ENCODE peak calls at places on chromosome 6, in four cellular contexts. B, J, Z and U are unnamed samples. For H3K79me2, the result is how much of the 10 kb centered on the place peaks cover.

GRCh38 chr6:47180633-47181032 is 129.1 kb downstream of the TNFRSF21 start:
- DNase-seq in B (peak), J (peak), Z (peak), U (peak)

GRCh38 chr6:35694462-35694861 is 5.7 kb upstream of the FKBP5 start:
- DNase-seq in J (no peak), B (peak), Z (no peak), U (no peak)

GRCh38 chr6:38443750-38444149 is 196.0 kb downstream of the BTBD9 start:
- DNase-seq in Z (no peak), J (peak), B (no peak), U (no peak)

GRCh38 chr6:86913795-86914194 is 23.5 kb upstream of the HTR1E start:
- DNase-seq in J (no peak), B (no peak), Z (no peak), U (no peak)

GRCh38 chr6:11729083-11729482 is 49.5 kb downstream of the ADTRP start:
- DNase-seq in J (no peak), B (no peak), Z (no peak), U (no peak)

GRCh38 chr6:11586574-11586973 is 49.0 kb downstream of the TMEM170B start:
- DNase-seq in J (peak), Z (no peak), B (peak), U (no peak)

GRCh38 chr6:158666637-158667359 is 16.9 kb downstream of the SYTL3 start:
- DNase-seq in Z (no peak), B (peak), J (no peak), U (no peak)

GRCh38 chr6:108497883-108498282 is 62.8 kb upstream of the FOXO3 start:
- DNase-seq in B (peak), J (peak), Z (no peak), U (peak)

GRCh38 chr6:104789770-104790190 is 69.9 kb downstream of the HACE1 start:
- DNase-seq in Z (no peak), J (peak), B (peak), U (no peak)

GRCh38 chr6:124233221-124233620 is 429.6 kb downstream of the NKAIN2 start:
- DNase-seq in B (no peak), Z (no peak), J (no peak), U (no peak)

GRCh38 chr6:132506461-132506860 is 6.5 kb downstream of the STX7 start:
- DNase-seq in B (no peak), Z (no peak), J (no peak), U (no peak)

GRCh38 chr6:31680841-31681671 is at the start of gene LY6G5C:
- DNase-seq in Z (no peak), J (peak), B (peak), U (peak)

GRCh38 chr6:3850451-3851203 is 1.5 kb downstream of the FAM50B start:
- DNase-seq in J (no peak), Z (no peak), B (no peak), U (no peak)

GRCh38 chr6:56659721-56660373 is 17.2 kb upstream of the DST start:
- DNase-seq in B (no peak), Z (no peak), J (peak), U (no peak)

GRCh38 chr6:37554480-37554819 is 54.8 kb upstream of the CCDC167 start:
- DNase-seq in B (peak), J (no peak), Z (no peak), U (no peak)

DNA sequence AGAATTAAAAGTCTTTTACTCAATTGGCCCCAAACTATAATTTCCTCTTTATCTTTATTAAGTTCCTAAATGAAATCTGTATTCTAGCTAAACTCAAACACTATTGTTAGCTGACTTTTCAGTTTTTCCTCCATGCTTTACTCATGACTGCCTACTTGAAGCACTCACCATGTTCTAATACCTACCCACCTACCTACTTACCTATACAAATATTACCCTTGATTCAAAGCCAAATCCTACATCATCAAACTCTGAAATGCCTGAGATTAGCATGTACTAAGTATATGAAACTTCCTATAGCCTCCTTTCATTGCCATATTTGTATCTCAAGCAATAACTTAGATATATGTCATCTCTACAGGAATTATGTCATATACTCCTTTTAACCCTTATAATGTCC is 259.7 kb downstream of the HDGFL1 start:
- DNase-seq in Z (no peak), B (no peak), J (no peak), U (no peak)
- H2BK5ac ChIP-seq in Z (no peak), B (no peak), J (no peak), U (no peak)

GRCh38 chr6:156954191-156954590 is 177.0 kb downstream of the ARID1B start:
- DNase-seq in B (peak), Z (no peak), J (no peak), U (no peak)
- H3K79me2 ChIP-seq in B (under half), Z (half or more), J (under half), U (under half)

GRCh38 chr6:18488526-18489270 is 101.5 kb downstream of the RNF144B start:
- DNase-seq in B (peak), Z (no peak), J (no peak), U (no peak)
- H2AK5ac ChIP-seq in B (no peak), Z (no peak), J (no peak), U (no peak)

DNA sequence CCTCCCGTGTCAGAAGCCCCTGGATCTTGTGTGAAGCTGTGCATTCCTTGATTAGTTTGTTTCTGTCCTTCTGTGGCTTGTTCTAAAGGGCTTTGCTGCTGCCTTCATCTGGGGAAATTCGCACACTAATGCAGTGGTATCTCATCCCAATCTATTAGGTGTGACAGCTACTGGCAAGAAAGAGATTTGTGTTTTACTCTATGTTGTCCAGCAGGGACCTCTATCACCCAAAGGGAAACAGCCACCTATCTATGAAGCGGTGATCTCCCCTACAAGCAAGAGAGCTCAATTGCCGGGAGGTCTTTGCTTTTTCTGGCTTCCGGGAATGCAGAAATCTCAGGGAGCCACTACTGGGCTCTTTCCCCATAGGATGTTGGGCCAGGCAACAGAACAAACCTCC is 151.8 kb downstream of the NRN1 start:
- DNase-seq in Z (no peak), J (peak), B (no peak), U (no peak)
- H2BK5ac ChIP-seq in Z (no peak), J (no peak), B (no peak), U (no peak)

DNA sequence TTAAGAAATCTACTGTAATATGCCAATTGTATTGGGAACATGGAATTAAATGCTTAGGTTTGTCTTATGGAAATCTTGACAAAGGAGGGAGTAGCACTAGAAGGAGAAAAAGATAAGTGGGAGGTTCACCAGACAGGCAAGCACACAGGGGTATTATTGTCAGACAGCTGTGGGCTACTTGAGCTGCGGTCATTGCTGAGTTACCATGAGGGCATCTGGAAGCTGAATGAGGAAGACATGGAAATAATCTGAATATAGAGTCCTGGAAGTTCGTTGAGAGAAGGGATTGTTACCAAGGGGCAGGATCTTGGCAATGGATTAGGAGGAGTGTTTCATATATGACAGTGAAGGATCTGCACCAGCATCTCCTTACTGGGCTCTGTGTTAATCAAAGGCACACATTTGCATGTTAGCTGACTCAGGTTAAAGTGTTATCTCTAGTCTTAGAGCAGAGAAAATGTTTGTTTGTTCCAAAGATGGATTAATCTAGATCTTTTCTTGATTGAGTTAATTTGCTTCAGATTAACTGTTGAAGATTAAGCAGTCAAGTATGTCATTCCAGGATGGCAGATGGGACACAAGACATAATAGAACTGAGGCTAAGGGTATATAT is 53.0 kb upstream of the SUPT3H start:
- DNase-seq in Z (no peak), B (no peak), J (no peak), U (no peak)
- H3K79me2 ChIP-seq in Z (under half), B (under half), J (under half), U (under half)

GRCh38 chr6:157595768-157596167 is 214.8 kb downstream of the ZDHHC14 start:
- DNase-seq in J (no peak), B (no peak), Z (no peak), U (no peak)

GRCh38 chr6:157593596-157593995 is 212.6 kb downstream of the ZDHHC14 start:
- DNase-seq in B (no peak), J (no peak), Z (no peak), U (no peak)

GRCh38 chr6:157592980-157593379 is 212.0 kb downstream of the ZDHHC14 start:
- DNase-seq in Z (no peak), J (no peak), B (no peak), U (no peak)

GRCh38 chr6:157592566-157592965 is 211.6 kb downstream of the ZDHHC14 start:
- DNase-seq in B (no peak), J (no peak), Z (no peak), U (no peak)

GRCh38 chr6:157594292-157594691 is 213.3 kb downstream of the ZDHHC14 start:
- DNase-seq in Z (no peak), J (no peak), B (no peak), U (no peak)
- H2AK5ac ChIP-seq in Z (no peak), J (no peak), B (no peak), U (no peak)

GRCh38 chr6:29505808-29506207 is 18.1 kb upstream of the MAS1L start:
- DNase-seq in B (no peak), Z (no peak), J (no peak), U (no peak)
- H2BK5ac ChIP-seq in B (no peak), Z (no peak), J (no peak), U (no peak)

GRCh38 chr6:7544597-7544996 is 3.1 kb downstream of the DSP start:
- DNase-seq in B (no peak), Z (no peak), J (no peak), U (no peak)

GRCh38 chr6:7543761-7544424 is 2.4 kb downstream of the DSP start:
- DNase-seq in Z (no peak), J (peak), B (peak), U (no peak)

GRCh38 chr6:7546383-7546782 is 4.9 kb downstream of the DSP start:
- DNase-seq in Z (no peak), B (peak), J (no peak), U (no peak)

GRCh38 chr6:7546832-7547714 is 5.6 kb downstream of the DSP start:
- DNase-seq in B (peak), Z (no peak), J (peak), U (no peak)

GRCh38 chr6:7545509-7546369 is 4.3 kb downstream of the DSP start:
- DNase-seq in B (peak), J (peak), Z (no peak), U (no peak)
- H3K79me2 ChIP-seq in B (under half), J (under half), Z (under half), U (under half)